ENCODE peak calls at places on chromosomes 1 and 21, in ten cellular contexts. G is neuronal stem cell, A is GM23248, I is GM12878, F is MM.1S, O is H9, D is astrocyte, T is DND-41, E is hepatocyte, U is fibroblast of lung. Q is an unnamed sample.

GRCh38 chr1:156657971-156658319 is 16.0 kb downstream of the BCAN start:
- DNase-seq in G (no peak), A (no peak), I (no peak), F (peak), O (no peak), D (no peak), T (no peak), E (no peak), U (no peak), Q (no peak)

GRCh38 chr1:91397605-91398004 is 7.0 kb downstream of the HFM1 start:
- DNase-seq in G (no peak), A (no peak), I (no peak), F (no peak), O (no peak), D (no peak), T (no peak), E (peak), U (no peak), Q (no peak)

GRCh38 chr21:46161180-46161799 is 5.9 kb upstream of the FTCD start:
- DNase-seq in G (no peak), A (no peak), I (no peak), F (no peak), O (peak), D (no peak), T (no peak), E (no peak), U (no peak), Q (no peak)

GRCh38 chr1:153560241-153560640 is 5.4 kb downstream of the S100A2 start:
- DNase-seq in G (no peak), A (no peak), I (no peak), F (no peak), O (no peak), D (no peak), T (no peak), E (no peak), U (no peak), Q (no peak)

GRCh38 chr1:105793541-105794146 is 1262.8 kb upstream of the PRMT6 start:
- DNase-seq in G (peak), A (peak), I (no peak), F (peak), O (peak), D (no peak), T (peak), E (peak), U (peak), Q (peak)

GRCh38 chr1:60564196-60564595 is 490.6 kb upstream of the C1orf87 start:
- DNase-seq in G (no peak), A (no peak), I (no peak), F (no peak), O (no peak), D (no peak), T (no peak), E (no peak), U (peak), Q (no peak)

GRCh38 chr1:201617157-201617556 is 78.2 kb downstream of the NAV1 start:
- DNase-seq in G (no peak), A (no peak), I (no peak), F (no peak), O (no peak), D (no peak), T (no peak), E (no peak), U (no peak), Q (no peak)

GRCh38 chr1:227791425-227792090 is 23.9 kb upstream of the PRSS38 start:
- DNase-seq in G (no peak), A (no peak), I (no peak), F (no peak), O (no peak), D (no peak), T (no peak), E (no peak), U (no peak), Q (no peak)

GRCh38 chr1:182617734-182618288 is 13.6 kb upstream of the RGS16 start:
- DNase-seq in G (no peak), A (peak), I (no peak), F (no peak), O (no peak), D (peak), T (no peak), E (no peak), U (peak), Q (no peak)

GRCh38 chr1:109959974-109960744 is 24.4 kb upstream of the AHCYL1 start:
- DNase-seq in G (peak), A (peak), I (no peak), F (no peak), O (peak), D (peak), T (no peak), E (peak), U (peak), Q (peak)

GRCh38 chr1:99707535-99708142 is 58.8 kb downstream of the FRRS1 start:
- DNase-seq in G (peak), A (peak), I (peak), F (peak), O (peak), D (peak), T (peak), E (peak), U (peak), Q (peak)

GRCh38 chr1:84619383-84620093 is 45.3 kb upstream of the CTBS start:
- DNase-seq in G (no peak), A (peak), I (no peak), F (no peak), O (no peak), D (peak), T (no peak), E (peak), U (peak), Q (peak)

GRCh38 chr1:9289090-9289534 is 3.6 kb upstream of the SPSB1 start:
- DNase-seq in G (peak), A (peak), I (peak), F (peak), O (peak), D (no peak), T (peak), E (peak), U (peak), Q (peak)

GRCh38 chr1:47992720-47993119 is 4.5 kb downstream of the TRABD2B start:
- DNase-seq in G (no peak), A (peak), I (no peak), F (no peak), O (peak), D (no peak), T (no peak), E (no peak), U (no peak), Q (no peak)

GRCh38 chr1:181669209-181669608 is 185.9 kb downstream of the CACNA1E start:
- DNase-seq in G (no peak), A (peak), I (no peak), F (no peak), O (no peak), D (peak), T (no peak), E (no peak), U (peak), Q (no peak)

GRCh38 chr1:72827285-72827684 is 544.9 kb upstream of the NEGR1 start:
- DNase-seq in G (no peak), A (peak), I (no peak), F (no peak), O (no peak), D (peak), T (no peak), E (no peak), U (peak), Q (peak)

GRCh38 chr1:168689726-168690602 is 39.0 kb downstream of the DPT start:
- DNase-seq in G (no peak), A (peak), I (no peak), F (no peak), O (no peak), D (peak), T (no peak), E (peak), U (no peak), Q (peak)

GRCh38 chr1:35177237-35177786 is 15.6 kb downstream of the SFPQ start:
- DNase-seq in G (no peak), A (no peak), I (no peak), F (no peak), O (no peak), D (no peak), T (no peak), E (no peak), U (no peak), Q (no peak)

DNA sequence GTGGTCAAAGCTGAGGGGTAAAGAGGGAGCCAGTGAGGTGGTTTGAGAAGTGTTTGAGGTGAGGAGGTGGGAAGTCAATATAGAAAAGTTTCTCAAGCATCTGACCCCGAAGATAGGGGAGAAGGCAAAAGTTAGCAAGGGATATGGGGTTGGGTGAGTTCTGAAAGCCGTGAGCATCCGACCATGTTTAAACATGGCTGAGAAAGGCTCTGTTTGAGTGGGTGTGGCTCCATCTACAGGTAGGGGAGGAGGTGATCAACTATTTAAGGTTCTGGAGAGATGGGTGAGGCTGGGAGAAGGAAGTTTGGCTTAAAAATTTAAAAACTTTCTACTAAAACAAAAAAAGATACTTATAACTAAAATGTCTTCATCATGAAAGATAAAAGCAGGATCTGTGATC is 273.8 kb downstream of the KCNJ6 start:
- DNase-seq in G (no peak), A (no peak), I (no peak), F (peak), O (peak), D (no peak), T (peak), E (peak), U (no peak), Q (no peak)
- H2AFZ ChIP-seq in G (peak), A (no peak), I (peak), F (peak), O (peak), D (no peak), T (no peak), E (peak), U (no peak), Q (no peak)

GRCh38 chr1:220893701-220894024 is 14.4 kb downstream of the HLX start:
- DNase-seq in G (no peak), A (peak), I (no peak), F (no peak), O (no peak), D (no peak), T (no peak), E (no peak), U (no peak), Q (no peak)

GRCh38 chr1:220894025-220894923 is 15.0 kb downstream of the HLX start:
- DNase-seq in G (no peak), A (peak), I (no peak), F (no peak), O (peak), D (no peak), T (no peak), E (no peak), U (no peak), Q (no peak)

GRCh38 chr1:220894924-220895256 is 15.6 kb downstream of the HLX start:
- DNase-seq in G (no peak), A (no peak), I (no peak), F (no peak), O (no peak), D (no peak), T (no peak), E (no peak), U (no peak), Q (no peak)

GRCh38 chr1:220896088-220896487 is 16.8 kb downstream of the HLX start:
- DNase-seq in G (no peak), A (no peak), I (no peak), F (no peak), O (no peak), D (no peak), T (no peak), E (no peak), U (no peak), Q (no peak)

DNA sequence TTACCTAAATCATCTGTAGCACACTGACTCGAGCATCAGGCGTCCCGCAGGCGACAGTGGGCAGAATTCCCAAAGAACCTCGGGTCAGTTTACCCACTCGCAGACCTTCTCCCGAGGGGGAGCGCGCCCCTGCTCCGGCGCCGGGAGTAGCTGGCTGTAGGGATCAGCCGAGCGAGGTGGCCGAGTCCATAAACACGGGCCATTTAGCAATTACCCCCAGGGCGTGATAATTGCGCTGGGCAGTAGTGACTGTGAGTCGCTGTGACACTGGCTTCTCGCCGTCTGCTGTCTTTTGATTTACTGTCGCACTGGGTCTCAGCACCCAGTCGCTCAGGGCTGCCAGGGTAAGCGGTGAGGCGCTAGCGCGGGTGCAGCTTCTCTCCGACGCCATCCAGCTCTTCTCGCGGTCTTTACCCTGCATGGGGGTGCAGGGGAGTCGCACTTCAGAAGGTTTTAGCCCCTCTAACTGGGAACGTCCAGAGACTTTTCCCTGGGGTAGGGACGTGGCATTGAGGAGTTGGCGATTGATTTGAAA is 16.2 kb downstream of the HLX start:
- DNase-seq in G (no peak), A (no peak), I (no peak), F (no peak), O (no peak), D (no peak), T (no peak), E (no peak), U (no peak), Q (no peak)
- H2AFZ ChIP-seq in G (no peak), A (no peak), I (no peak), F (no peak), O (no peak), D (peak), T (no peak), E (no peak), U (no peak), Q (no peak)

DNA sequence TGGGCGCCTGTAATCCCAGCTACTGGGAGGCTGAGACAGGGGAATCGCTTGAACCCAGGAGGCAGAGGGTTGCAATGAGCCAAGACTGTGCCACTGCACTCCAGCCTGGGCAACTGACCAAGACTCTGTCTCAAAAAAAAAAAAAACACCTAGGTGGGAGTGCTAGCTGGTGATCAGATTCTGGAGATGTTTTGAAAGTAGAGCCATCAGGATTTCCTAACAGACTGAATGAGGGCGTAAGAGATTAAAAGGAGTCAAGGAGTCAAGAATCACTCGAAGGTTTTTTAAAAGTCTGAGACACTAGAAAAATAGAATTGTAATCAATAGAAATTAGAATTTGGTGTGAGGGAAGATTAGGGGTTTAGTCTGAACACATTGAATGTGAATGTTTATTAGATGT is 73.8 kb downstream of the HSF2BP start:
- DNase-seq in G (no peak), A (no peak), I (no peak), F (no peak), O (no peak), D (no peak), T (no peak), E (no peak), U (no peak), Q (no peak)
- H2AFZ ChIP-seq in G (peak), A (no peak), I (no peak), F (no peak), O (no peak), D (peak), T (no peak), E (no peak), U (no peak), Q (no peak)

DNA sequence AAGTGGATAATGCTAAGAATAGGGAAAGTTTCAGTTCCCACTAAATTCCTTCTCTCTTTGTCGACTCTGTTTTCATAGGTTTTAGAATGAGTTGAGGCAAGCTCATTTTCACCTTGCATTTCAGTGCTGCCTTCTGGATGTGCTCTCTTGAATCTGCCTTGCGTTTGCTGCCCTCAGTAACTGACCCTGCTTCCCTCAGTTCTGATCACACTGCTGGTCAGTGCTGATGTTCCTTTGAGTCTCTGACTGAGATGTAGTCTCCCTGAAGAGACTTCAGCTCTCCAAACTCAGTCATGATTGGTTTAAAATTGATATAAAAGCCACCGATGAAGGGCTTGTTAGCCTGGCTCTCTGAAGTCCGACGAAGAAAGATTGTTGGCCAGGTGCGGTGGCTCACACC is 25.2 kb upstream of the HMGN1 start:
- DNase-seq in G (no peak), A (no peak), I (no peak), F (no peak), O (no peak), D (no peak), T (no peak), E (no peak), U (no peak), Q (no peak)
- H2AFZ ChIP-seq in G (peak), A (peak), I (peak), F (no peak), O (no peak), D (peak), T (no peak), E (no peak), U (no peak), Q (no peak)

DNA sequence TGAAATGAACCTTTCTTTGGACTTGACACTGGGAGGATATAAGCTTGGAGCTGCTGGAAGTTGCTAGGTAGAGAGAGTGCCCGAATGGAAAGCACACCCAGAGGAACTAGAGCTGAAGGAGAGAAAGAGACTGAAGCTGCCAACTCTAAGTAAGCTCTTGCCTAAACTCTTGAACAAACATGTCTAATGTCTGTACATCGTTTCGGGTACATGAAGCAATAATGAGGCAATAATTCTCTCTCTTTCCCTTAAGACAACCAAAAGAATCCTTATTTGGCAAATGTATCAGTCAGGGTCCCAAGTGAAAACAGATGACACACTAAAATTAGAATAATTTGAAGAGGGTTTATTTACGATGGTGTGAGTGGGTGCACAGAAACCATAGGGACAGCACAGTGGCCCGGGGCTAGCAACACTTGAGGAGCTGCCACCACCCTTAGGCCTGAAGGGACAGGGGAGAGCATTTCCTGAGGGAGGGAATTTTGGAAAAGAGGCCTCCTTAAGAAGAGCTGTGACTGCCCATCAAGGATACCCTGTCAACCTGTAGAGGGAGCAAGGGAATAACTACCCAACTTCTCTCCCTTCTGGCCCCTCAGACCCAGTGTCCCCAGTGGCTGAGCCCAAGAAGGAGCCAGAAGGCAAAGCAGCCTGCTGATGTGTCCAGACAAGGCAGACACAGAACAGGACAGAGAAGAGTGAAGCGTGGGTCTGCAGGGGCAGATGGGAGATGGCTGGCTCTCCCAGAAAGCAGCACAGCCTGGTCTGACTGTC is 36.1 kb upstream of the KHDRBS1 start:
- DNase-seq in G (no peak), A (peak), I (no peak), F (peak), O (peak), D (no peak), T (no peak), E (peak), U (peak), Q (no peak)
- H2AFZ ChIP-seq in G (peak), A (peak), I (no peak), F (peak), O (no peak), D (no peak), T (no peak), E (no peak), U (no peak), Q (no peak)

GRCh38 chr1:51217101-51217500 is 19.0 kb upstream of the RNF11 start:
- DNase-seq in G (no peak), A (no peak), I (no peak), F (no peak), O (no peak), D (no peak), T (no peak), E (peak), U (no peak), Q (peak)

GRCh38 chr1:51215169-51215568 is 20.9 kb upstream of the RNF11 start:
- DNase-seq in G (no peak), A (peak), I (no peak), F (no peak), O (no peak), D (peak), T (no peak), E (no peak), U (no peak), Q (peak)

GRCh38 chr1:51218570-51218969 is 17.5 kb upstream of the RNF11 start:
- DNase-seq in G (no peak), A (no peak), I (no peak), F (no peak), O (no peak), D (no peak), T (no peak), E (no peak), U (no peak), Q (no peak)

GRCh38 chr1:51216631-51217030 is 19.4 kb upstream of the RNF11 start:
- DNase-seq in G (no peak), A (no peak), I (no peak), F (no peak), O (no peak), D (no peak), T (no peak), E (no peak), U (no peak), Q (no peak)

DNA sequence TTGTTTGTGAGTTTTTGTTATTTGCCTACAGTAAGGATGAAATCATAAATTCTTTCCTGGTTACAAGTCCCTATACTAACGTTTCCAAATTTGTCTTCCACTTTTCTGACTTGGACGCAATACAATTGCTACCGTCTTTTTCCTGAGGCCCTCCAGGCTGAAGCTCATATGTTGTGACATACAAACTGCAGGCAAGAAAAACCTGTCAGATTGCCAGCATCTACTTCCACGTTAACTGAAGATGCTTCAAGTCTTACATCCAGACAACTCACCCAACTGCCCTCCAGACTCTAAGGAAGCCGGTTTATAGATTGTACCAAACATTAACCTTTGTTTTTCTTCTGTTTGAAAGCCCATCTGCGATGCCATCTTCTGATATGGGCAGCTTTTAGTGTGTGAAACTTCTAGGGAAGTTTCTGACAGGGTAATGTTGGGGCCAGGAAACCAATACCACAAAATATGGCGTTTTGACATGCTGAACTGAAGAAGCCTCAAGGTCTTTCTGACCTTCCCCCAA is 21.4 kb upstream of the RNF11 start:
- DNase-seq in G (no peak), A (peak), I (no peak), F (peak), O (no peak), D (peak), T (peak), E (peak), U (peak), Q (peak)
- H2AFZ ChIP-seq in G (no peak), A (peak), I (peak), F (peak), O (no peak), D (no peak), T (peak), E (no peak), U (no peak), Q (no peak)

GRCh38 chr1:203478986-203479385 is 3.4 kb downstream of the PRELP start:
- DNase-seq in G (no peak), A (no peak), I (no peak), F (no peak), O (no peak), D (no peak), T (no peak), E (no peak), U (no peak), Q (no peak)

GRCh38 chr1:203480084-203480483 is 4.5 kb downstream of the PRELP start:
- DNase-seq in G (no peak), A (peak), I (no peak), F (no peak), O (no peak), D (peak), T (no peak), E (no peak), U (peak), Q (no peak)

GRCh38 chr1:203481186-203481585 is 5.6 kb downstream of the PRELP start:
- DNase-seq in G (no peak), A (peak), I (no peak), F (no peak), O (no peak), D (no peak), T (no peak), E (no peak), U (peak), Q (no peak)

GRCh38 chr1:203479646-203480045 is 4.0 kb downstream of the PRELP start:
- DNase-seq in G (no peak), A (peak), I (no peak), F (no peak), O (no peak), D (no peak), T (no peak), E (no peak), U (no peak), Q (no peak)

GRCh38 chr1:203480525-203481084 is 5.0 kb downstream of the PRELP start:
- DNase-seq in G (no peak), A (peak), I (no peak), F (peak), O (peak), D (peak), T (peak), E (peak), U (peak), Q (no peak)
- H2AFZ ChIP-seq in G (no peak), A (peak), I (no peak), F (peak), O (no peak), D (peak), T (no peak), E (no peak), U (peak), Q (no peak)